ENCODE peak calls at places on chromosomes 11 and 22, in eight cellular contexts. N, Y, C, P, R, E, A and G are unnamed samples.

GRCh38 chr11:129273944-129274343 is 81.8 kb upstream of the ARHGAP32 start:
- DNase-seq in N (no peak), Y (no peak), C (no peak), P (no peak), R (no peak), E (no peak), A (no peak), G (no peak)

GRCh38 chr11:95067828-95068244 is 1.1 kb downstream of the SRSF8 start:
- DNase-seq in N (no peak), Y (no peak), C (peak), P (no peak), R (no peak), E (no peak), A (no peak), G (no peak)

GRCh38 chr22:37336474-37337028 is 54.2 kb downstream of the CYTH4 start:
- DNase-seq in N (no peak), Y (no peak), C (no peak), P (no peak), R (no peak), E (no peak), A (peak), G (no peak)

GRCh38 chr11:2577071-2578005 is 122.5 kb downstream of the KCNQ1OT1 start:
- DNase-seq in N (no peak), Y (no peak), C (no peak), P (peak), R (no peak), E (no peak), A (peak), G (no peak)

GRCh38 chr11:69381681-69382130 is 87.8 kb downstream of the MYEOV start:
- DNase-seq in N (no peak), Y (no peak), C (no peak), P (peak), R (no peak), E (no peak), A (no peak), G (no peak)

GRCh38 chr11:44589301-44589700 is 23.8 kb downstream of the CD82 start:
- DNase-seq in N (peak), Y (no peak), C (peak), P (no peak), R (peak), E (no peak), A (no peak), G (peak)

GRCh38 chr11:695606-696381 is at the start of gene TMEM80:
- DNase-seq in N (peak), Y (peak), C (peak), P (peak), R (peak), E (peak), A (peak), G (peak)

GRCh38 chr22:46737105-46737975 is 712 bp downstream of the CERK start:
- DNase-seq in N (peak), Y (peak), C (peak), P (peak), R (peak), E (peak), A (peak), G (peak)

GRCh38 chr22:22687638-22688500 is 43.5 kb downstream of the GGTLC2 start:
- DNase-seq in N (peak), Y (peak), C (peak), P (peak), R (peak), E (peak), A (no peak), G (peak)

GRCh38 chr11:6812391-6813005 is 13.0 kb upstream of the OR6A2 start:
- DNase-seq in N (peak), Y (peak), C (peak), P (no peak), R (peak), E (peak), A (no peak), G (peak)

DNA sequence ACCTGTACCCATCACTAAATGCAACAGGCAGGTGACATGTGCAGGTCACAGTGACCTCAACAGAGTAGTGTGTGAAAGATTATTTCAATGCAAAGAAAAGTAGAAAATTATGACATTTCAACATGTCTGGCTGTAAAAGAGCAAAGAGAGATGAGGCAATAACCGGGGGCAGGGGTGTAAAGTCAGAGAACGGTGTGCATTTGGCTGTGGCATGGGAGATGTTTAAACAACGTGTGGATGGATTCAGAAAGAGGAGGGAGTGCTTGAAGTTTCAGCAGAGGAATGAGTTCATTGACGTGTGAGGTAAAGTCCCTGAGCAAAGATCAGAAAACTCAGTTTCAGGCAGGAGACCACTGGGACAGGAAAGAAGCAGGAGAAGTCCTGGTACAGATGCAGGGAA is 229.7 kb downstream of the BUD13 start:
- DNase-seq in N (no peak), Y (no peak), C (no peak), P (no peak), R (no peak), E (no peak), A (no peak), G (no peak)
- H3K4me3 ChIP-seq in N (no peak), Y (no peak), C (no peak), P (no peak), R (no peak), E (no peak), A (no peak), G (no peak)

GRCh38 chr11:64918056-64918455 is 1.0 kb upstream of the ATG2A start:
- DNase-seq in N (peak), Y (peak), C (peak), P (no peak), R (peak), E (peak), A (no peak), G (peak)
- TF ChIP-seq CTCF in N (peak), Y (peak), C (peak), P (no peak), R (peak), E (peak), A (no peak), G (peak)

DNA sequence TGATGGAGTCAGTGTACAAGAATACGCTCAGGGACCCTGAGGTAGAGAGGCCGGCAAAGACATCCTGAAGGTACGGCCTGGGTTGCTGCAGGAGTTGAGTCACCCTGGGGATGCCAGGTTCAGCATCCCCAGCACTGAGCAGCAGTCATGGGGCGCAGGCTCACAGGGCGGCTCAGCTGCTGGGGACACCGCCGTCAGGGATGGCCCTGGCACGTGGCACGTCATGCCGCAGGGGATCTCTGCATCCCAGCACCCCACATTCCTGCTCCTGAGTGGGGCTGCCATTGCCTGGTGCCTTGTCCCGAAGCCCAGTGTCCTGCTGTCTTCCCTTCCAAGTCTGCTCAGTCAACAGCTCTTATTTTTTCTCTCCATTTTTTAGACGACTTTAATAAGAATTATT is 168.7 kb upstream of the NTM start:
- DNase-seq in N (no peak), Y (no peak), C (no peak), P (no peak), R (no peak), E (no peak), A (no peak), G (no peak)
- H3K4me3 ChIP-seq in N (no peak), Y (no peak), C (no peak), P (no peak), R (no peak), E (no peak), A (no peak), G (no peak)

DNA sequence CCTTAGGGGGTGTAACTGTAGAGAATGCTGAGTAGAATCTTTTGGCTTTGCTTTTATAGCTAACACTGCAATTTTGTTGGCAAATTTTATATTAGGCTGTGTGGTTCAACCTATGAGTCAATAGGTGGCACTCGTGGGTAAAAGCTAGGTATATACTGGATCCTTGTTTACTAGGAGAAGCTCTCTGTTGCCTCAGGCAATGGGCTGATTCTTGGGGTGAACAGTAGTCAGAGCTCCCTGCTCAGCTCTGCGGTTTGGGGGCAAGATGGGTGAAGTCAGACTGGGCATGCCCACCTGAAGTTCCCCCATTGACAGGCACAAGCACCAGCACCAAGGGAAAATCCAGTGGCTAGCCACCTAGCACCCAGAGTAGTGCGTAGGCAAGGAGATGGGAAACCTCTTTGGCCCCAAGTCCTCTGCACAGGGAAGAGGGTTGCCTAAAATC is 238.7 kb downstream of the FAM181B start:
- DNase-seq in N (no peak), Y (no peak), C (no peak), P (no peak), R (no peak), E (no peak), A (no peak), G (no peak)
- TF ChIP-seq CTCF in N (no peak), Y (no peak), C (no peak), P (peak), R (peak), E (no peak), A (no peak), G (no peak)

GRCh38 chr22:18045794-18046193 is 21.4 kb upstream of the MICAL3 start:
- DNase-seq in N (no peak), Y (no peak), C (no peak), P (no peak), R (no peak), E (no peak), A (no peak), G (no peak)

GRCh38 chr22:18042685-18043084 is 18.3 kb upstream of the MICAL3 start:
- DNase-seq in N (no peak), Y (no peak), C (peak), P (no peak), R (no peak), E (no peak), A (no peak), G (no peak)

GRCh38 chr22:18048041-18048440 is 23.7 kb upstream of the MICAL3 start:
- DNase-seq in N (no peak), Y (no peak), C (no peak), P (no peak), R (no peak), E (no peak), A (no peak), G (no peak)

GRCh38 chr22:18048441-18048898 is 24.1 kb upstream of the MICAL3 start:
- DNase-seq in N (no peak), Y (peak), C (peak), P (peak), R (no peak), E (peak), A (no peak), G (peak)

DNA sequence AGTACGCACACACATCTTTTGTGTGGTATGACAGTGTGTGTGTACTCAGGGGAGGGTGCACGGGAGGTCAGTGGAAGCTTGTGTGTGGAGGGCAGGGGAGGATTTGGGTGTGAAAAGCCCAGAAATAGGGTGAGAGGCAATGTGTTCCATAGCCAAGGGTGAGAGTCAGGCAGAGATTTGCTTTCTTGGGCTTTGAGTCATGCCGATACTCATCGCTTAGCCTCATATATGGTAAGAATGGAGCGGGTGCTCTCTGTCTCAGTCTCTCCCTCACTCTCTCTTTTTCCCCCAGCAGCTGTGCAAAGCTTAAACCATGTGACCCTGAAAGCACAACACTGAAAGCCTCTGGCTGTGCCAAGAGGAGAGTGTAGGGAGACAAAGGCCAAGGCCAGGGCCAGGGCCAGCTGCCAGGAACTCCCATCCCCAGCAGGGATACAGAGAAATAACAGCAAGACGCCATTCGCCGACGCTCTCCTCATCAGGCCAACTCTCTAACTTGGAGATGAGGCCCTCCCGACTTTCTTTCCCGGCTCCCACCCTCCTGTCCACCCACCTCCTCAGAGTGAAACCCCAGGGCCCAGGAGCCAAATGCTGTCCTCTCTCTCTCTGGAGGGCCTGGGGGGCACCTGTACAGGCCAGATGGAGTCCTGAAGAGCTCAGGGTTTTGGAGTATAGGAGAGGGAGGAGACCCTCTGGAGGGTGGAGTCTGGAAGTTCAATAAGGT is 20.3 kb upstream of the MICAL3 start:
- DNase-seq in N (no peak), Y (peak), C (peak), P (peak), R (peak), E (peak), A (peak), G (peak)
- H3K4me3 ChIP-seq in N (no peak), Y (no peak), C (no peak), P (no peak), R (no peak), E (no peak), A (no peak), G (no peak)

DNA sequence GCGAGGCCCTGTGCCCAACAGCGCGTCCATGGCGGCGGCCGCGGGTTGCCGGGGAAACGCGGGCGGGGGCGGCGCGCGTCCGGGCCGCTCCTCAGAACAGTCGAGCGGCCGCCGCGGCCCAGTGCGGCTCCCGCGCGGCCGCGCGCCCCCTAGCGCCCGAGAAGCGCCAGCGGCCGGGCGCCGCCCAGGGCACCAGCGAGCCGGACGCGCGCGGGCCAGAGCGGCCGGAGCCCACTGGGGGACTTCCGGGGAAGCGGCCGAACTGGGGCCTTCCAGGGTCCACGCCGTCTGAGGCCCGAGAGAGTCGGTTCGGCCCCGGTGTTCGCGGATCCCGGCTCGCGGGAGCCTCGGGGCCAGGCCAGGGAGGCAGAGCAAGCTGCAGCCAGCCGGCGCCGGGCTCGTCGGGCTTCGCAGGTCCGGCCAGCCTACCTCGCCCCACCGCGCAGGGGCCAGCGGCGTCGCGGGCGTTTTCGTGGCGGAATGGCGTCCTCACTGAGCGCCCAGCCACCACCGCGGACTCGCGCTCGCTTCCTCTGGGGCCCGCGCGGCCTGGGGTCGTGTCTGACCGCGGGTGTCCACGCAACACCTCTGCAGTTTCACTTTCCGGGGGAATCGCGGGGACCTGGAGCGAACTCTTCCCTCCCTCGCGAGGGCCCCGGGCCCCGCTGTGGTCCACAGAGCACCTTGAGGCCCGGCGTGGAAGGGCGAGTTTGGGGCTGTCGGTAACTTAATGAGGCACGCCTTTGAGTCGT is at the start of gene DENND6B:
- DNase-seq in N (peak), Y (peak), C (peak), P (peak), R (peak), E (peak), A (peak), G (peak)
- TF ChIP-seq CTCF in N (no peak), Y (no peak), C (no peak), P (peak), R (peak), E (peak), A (peak), G (no peak)

DNA sequence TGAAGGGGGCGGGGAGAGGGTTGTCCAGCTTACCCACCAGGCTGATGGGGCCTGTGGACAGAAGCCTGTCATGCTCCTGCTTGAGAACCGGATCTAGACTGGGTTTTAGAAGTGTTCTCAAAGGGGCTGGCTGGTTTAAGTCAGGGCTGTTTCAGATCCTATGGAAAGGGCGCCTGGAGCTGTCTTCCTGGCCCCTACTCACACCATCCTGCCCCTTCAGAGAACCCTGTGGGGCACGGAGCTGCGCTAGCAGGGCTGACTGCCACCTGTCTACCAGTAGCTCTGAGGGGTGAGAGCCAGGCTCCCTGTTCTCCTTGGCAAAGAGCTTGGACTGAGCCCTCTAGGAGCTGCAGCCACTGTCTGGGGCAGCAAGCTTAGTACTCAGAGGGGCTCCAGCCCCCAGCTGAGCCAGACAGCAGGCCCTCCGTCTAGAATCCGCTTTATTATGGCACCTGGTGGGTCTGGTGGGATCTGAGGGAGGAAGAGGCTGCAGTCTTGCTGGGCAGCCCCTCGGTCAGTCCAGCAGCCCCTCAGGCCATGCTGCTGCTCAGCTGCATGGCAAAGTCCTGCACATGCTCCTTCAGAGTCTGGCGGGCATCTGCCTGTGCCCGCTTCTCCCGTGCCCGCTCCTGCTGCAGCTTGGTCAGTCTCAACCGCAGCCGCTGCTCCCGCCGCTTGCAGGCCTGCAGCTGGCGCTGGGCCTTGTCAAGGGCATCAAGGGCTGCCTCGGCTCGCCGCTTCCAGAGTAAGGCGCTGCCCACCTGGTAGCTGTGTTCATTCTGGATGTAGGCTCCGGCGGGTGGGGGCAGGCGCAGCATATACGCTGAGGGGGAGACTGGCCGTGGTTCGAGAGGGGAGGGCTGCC is 2.3 kb downstream of the THAP7 start:
- DNase-seq in N (no peak), Y (no peak), C (no peak), P (peak), R (no peak), E (no peak), A (no peak), G (no peak)
- H3K4me3 ChIP-seq in N (no peak), Y (no peak), C (peak), P (no peak), R (no peak), E (no peak), A (no peak), G (no peak)

GRCh38 chr11:112794321-112794720 is 166.9 kb upstream of the NCAM1 start:
- DNase-seq in N (no peak), Y (no peak), C (no peak), P (no peak), R (peak), E (no peak), A (no peak), G (no peak)

GRCh38 chr11:112793416-112793815 is 167.8 kb upstream of the NCAM1 start:
- DNase-seq in N (no peak), Y (no peak), C (no peak), P (no peak), R (no peak), E (no peak), A (no peak), G (no peak)

GRCh38 chr11:112795896-112796686 is 165.1 kb upstream of the NCAM1 start:
- DNase-seq in N (no peak), Y (no peak), C (no peak), P (no peak), R (no peak), E (no peak), A (no peak), G (no peak)

GRCh38 chr11:112797072-112797471 is 164.1 kb upstream of the NCAM1 start:
- DNase-seq in N (no peak), Y (no peak), C (no peak), P (no peak), R (no peak), E (no peak), A (no peak), G (peak)

DNA sequence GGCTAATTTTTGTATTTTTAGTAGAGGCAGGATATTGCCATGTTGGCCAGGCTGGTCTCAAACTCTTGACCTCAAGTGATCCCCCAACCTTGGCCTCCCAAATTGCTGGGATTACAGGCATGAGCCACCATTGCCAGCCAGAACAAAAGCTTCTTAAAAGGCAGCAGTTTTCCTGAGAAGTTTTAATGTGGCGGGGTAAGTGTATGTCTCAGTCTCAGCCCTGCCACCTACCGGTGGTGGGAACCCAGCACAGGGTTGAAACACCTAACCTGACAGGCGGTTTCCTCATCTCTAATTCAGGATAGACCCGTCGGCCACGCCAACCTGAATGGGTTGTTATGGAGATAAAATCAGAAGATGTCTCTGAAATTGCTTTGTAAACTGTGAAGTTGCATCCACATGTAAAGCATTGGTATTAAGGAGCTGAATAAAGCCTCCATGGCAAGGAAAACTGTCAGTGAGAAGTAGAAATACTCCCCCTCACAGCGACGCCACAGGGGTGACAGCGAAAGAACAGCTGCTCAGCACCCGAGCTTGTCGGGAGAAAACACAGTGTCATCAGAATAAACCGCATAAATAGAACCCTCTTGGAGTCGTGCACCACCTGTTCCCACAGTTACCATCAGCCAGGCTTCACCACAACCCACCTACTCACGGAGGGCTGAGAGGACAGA is 165.9 kb upstream of the NCAM1 start:
- DNase-seq in N (peak), Y (peak), C (peak), P (no peak), R (peak), E (peak), A (no peak), G (peak)
- TF ChIP-seq CTCF in N (peak), Y (peak), C (peak), P (peak), R (peak), E (peak), A (peak), G (peak)